ENCODE peak calls at places on chromosomes 13 and 19, in ten cellular contexts. Z, E, H, P, M, D, Y, B, A and N are unnamed samples.

GRCh38 chr13:50152655-50153309 is 137.5 kb downstream of the KCNRG start:
- DNase-seq in Z (no peak), E (no peak), H (no peak), P (no peak), M (no peak), D (no peak), Y (no peak), B (no peak), A (no peak), N (peak; percentile 13)

GRCh38 chr19:34990578-34991192 is 9.4 kb upstream of the GRAMD1A start:
- DNase-seq in Z (no peak), E (no peak), H (no peak), P (no peak), M (no peak), D (no peak), Y (peak; percentile 47), B (no peak), A (no peak), N (no peak)

GRCh38 chr13:50268500-50268899 is 253.3 kb downstream of the KCNRG start:
- DNase-seq in Z (no peak), E (no peak), H (no peak), P (peak; percentile 23), M (no peak), D (no peak), Y (no peak), B (peak; percentile 5), A (no peak), N (no peak)

GRCh38 chr19:46442808-46443450 is 14.2 kb upstream of the PNMA8C start:
- DNase-seq in Z (no peak), E (peak; percentile 15), H (peak; percentile 35), P (peak; percentile 80), M (no peak), D (peak; percentile 40), Y (no peak), B (peak; percentile 78), A (no peak), N (no peak)

GRCh38 chr19:4057913-4058695 is 8.6 kb downstream of the ZBTB7A start:
- DNase-seq in Z (no peak), E (peak; percentile 87), H (peak; percentile 90), P (peak; percentile 97), M (peak; percentile 92), D (peak; percentile 96), Y (peak; percentile 57), B (peak; percentile 85), A (peak; percentile 84), N (no peak)

GRCh38 chr13:50457430-50458393 is 385.8 kb downstream of the DLEU7 start:
- DNase-seq in Z (no peak), E (no peak), H (no peak), P (no peak), M (no peak), D (no peak), Y (no peak), B (no peak), A (no peak), N (no peak)

GRCh38 chr13:36251012-36251411 is 36.7 kb upstream of the SOHLH2 start:
- DNase-seq in Z (no peak), E (no peak), H (no peak), P (no peak), M (no peak), D (no peak), Y (no peak), B (no peak), A (no peak), N (no peak)

GRCh38 chr19:49637865-49638350 is 2.0 kb downstream of the RRAS start:
- DNase-seq in Z (no peak), E (peak; percentile 92), H (peak; percentile 91), P (peak; percentile 88), M (peak; percentile 94), D (peak; percentile 92), Y (no peak), B (peak; percentile 62), A (peak; percentile 92), N (no peak)

GRCh38 chr19:48354332-48354992 is 9.3 kb downstream of the TMEM143 start:
- DNase-seq in Z (no peak), E (no peak), H (no peak), P (no peak), M (no peak), D (no peak), Y (no peak), B (peak; percentile 46), A (no peak), N (no peak)

GRCh38 chr13:110273254-110273653 is 33.7 kb downstream of the COL4A1 start:
- DNase-seq in Z (no peak), E (no peak), H (no peak), P (no peak), M (no peak), D (no peak), Y (no peak), B (no peak), A (no peak), N (no peak)

GRCh38 chr19:41563847-41564514 is 12.0 kb upstream of the CEACAM21 start:
- DNase-seq in Z (no peak), E (no peak), H (no peak), P (no peak), M (no peak), D (no peak), Y (no peak), B (no peak), A (no peak), N (peak; percentile 58)

GRCh38 chr13:98094678-98095266 is 48.1 kb upstream of the FARP1 start:
- DNase-seq in Z (no peak), E (no peak), H (no peak), P (peak; percentile 24), M (no peak), D (no peak), Y (no peak), B (no peak), A (no peak), N (no peak)

GRCh38 chr13:45208132-45208531 is 7.3 kb upstream of the KCTD4 start:
- DNase-seq in Z (no peak), E (no peak), H (no peak), P (no peak), M (no peak), D (no peak), Y (no peak), B (no peak), A (no peak), N (no peak)

GRCh38 chr13:45207319-45207718 is 6.5 kb upstream of the KCTD4 start:
- DNase-seq in Z (no peak), E (no peak), H (no peak), P (no peak), M (no peak), D (no peak), Y (no peak), B (no peak), A (no peak), N (no peak)

GRCh38 chr13:45205124-45205523 is 4.3 kb upstream of the KCTD4 start:
- DNase-seq in Z (no peak), E (no peak), H (no peak), P (no peak), M (no peak), D (no peak), Y (no peak), B (no peak), A (no peak), N (no peak)

GRCh38 chr13:45209229-45209628 is 8.4 kb upstream of the KCTD4 start:
- DNase-seq in Z (no peak), E (no peak), H (no peak), P (peak; percentile 40), M (no peak), D (no peak), Y (no peak), B (peak; percentile 62), A (no peak), N (no peak)

DNA sequence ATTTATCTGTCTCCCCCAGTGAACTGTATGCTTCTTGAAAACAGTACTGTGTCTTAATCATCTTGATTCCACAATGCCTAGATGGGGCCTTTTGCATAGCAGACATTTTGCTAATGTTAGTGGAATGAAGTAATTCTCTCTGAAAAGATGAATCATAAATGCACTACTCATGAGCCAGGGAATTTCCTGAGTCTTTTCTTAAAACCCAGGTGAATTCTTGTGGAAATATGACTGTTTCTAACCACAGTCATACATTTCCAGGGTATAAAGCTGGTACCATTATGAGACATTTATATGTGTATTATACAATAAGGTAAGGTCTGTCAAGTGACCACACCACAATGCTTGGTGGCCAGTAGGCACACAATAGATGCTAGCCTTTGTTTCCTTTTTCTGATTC is 5.5 kb upstream of the KCTD4 start:
- DNase-seq in Z (no peak), E (no peak), H (no peak), P (peak; percentile 96), M (no peak), D (no peak), Y (no peak), B (peak; percentile 96), A (no peak), N (no peak)
- H3K27ac ChIP-seq in Z (no peak overlapping the region), E (peak overlapping the region; percentile 73), H (peak overlapping the region; percentile 29), P (peak overlapping the region; percentile 76), M (peak overlapping the region; percentile 66), D (no peak overlapping the region), Y (no peak overlapping the region), B (peak overlapping the region; percentile 93), A (peak overlapping the region; percentile 83), N (no peak overlapping the region)

GRCh38 chr13:84567848-84568247 is 685.6 kb upstream of the SLITRK1 start:
- DNase-seq in Z (no peak), E (no peak), H (no peak), P (no peak), M (no peak), D (no peak), Y (no peak), B (no peak), A (no peak), N (no peak)
- H3K27ac ChIP-seq in Z (no peak overlapping the region), E (no peak overlapping the region), H (no peak overlapping the region), P (no peak overlapping the region), M (no peak overlapping the region), D (no peak overlapping the region), Y (no peak overlapping the region), B (no peak overlapping the region), A (no peak overlapping the region), N (no peak overlapping the region)

DNA sequence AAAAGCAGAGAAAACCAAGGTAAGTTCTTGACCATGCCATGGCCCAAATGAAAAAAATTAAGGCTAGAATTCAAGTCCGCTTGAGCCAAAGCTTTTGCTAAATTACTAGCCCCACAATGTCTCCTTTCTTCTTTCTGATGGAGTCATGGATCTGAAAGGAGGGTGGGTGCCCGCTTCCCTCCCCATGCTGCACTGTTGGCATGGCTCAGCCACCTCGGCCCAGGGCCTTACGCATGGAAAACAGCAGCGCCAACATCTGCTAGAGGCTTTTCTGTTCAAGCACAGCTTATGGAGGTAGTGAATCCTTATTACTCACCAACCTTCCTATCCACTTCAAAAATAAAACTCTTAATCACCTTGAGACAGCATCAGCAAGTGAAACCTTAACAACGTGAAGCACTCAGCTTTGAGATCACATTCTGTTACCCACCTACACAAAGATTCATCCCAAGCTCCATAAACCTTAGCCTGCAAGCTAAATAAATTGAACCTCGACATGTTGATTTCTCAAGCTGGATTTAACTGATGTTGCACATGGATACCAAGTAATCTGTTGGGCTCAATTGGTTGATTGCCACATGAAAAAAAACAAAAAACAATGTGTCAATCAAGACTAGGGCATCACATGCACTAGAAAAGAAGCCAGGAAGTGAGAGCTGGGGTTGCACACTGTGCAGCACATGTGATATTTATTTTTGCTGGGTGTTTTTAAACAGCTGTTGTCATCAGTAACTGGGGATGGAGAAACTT is 43.4 kb downstream of the TPT1 start:
- DNase-seq in Z (no peak), E (no peak), H (no peak), P (no peak), M (no peak), D (no peak), Y (no peak), B (no peak), A (no peak), N (peak; percentile 86)
- H3K27ac ChIP-seq in Z (no peak overlapping the region), E (no peak overlapping the region), H (no peak overlapping the region), P (no peak overlapping the region), M (no peak overlapping the region), D (no peak overlapping the region), Y (peak overlapping the region; percentile 8), B (no peak overlapping the region), A (no peak overlapping the region), N (peak overlapping the region; percentile 74)

GRCh38 chr13:75480691-75481175 is 1.2 kb downstream of the TBC1D4 start:
- DNase-seq in Z (peak; percentile 46), E (peak; percentile 59), H (peak; percentile 73), P (peak; percentile 61), M (peak; percentile 28), D (peak; percentile 83), Y (peak; percentile 45), B (peak; percentile 37), A (peak; percentile 44), N (no peak)
- H3K27ac ChIP-seq in Z (no peak overlapping the region), E (peak overlapping the region; percentile 85), H (peak overlapping the region; percentile 82), P (no peak overlapping the region), M (peak overlapping the region; percentile 75), D (peak overlapping the region; percentile 55), Y (no peak overlapping the region), B (no peak overlapping the region), A (peak overlapping the region; percentile 95), N (no peak overlapping the region)